ENCODE peak calls at places on chromosomes 12 and 14, in four cellular contexts. One of them, this sample, is unnamed.

GRCh38 chr12:120687570-120688289 is 781 bp downstream of the MLEC start:
- DNase-seq in fibroblast of the aortic adventitia: peak
- DNase-seq in mesothelial cell of epicardium: no peak
- DNase-seq in heart right ventricle: peak
- DNase-seq in this sample: no peak

GRCh38 chr12:44847888-44848770 is 28.0 kb downstream of the NELL2 start:
- DNase-seq in mesothelial cell of epicardium: no peak
- DNase-seq in heart right ventricle: no peak
- DNase-seq in fibroblast of the aortic adventitia: no peak
- DNase-seq in this sample: no peak

GRCh38 chr14:67343601-67344230 is 15.9 kb downstream of the ATP6V1D start:
- DNase-seq in fibroblast of the aortic adventitia: no peak
- DNase-seq in mesothelial cell of epicardium: no peak
- DNase-seq in heart right ventricle: no peak
- DNase-seq in this sample: no peak

GRCh38 chr12:53530920-53531319 is 23.6 kb upstream of the NPFF start:
- DNase-seq in mesothelial cell of epicardium: no peak
- DNase-seq in fibroblast of the aortic adventitia: peak
- DNase-seq in heart right ventricle: no peak
- DNase-seq in this sample: no peak

GRCh38 chr12:18382486-18382885 is 121.2 kb downstream of the PIK3C2G start:
- DNase-seq in mesothelial cell of epicardium: no peak
- DNase-seq in fibroblast of the aortic adventitia: peak
- DNase-seq in heart right ventricle: no peak
- DNase-seq in this sample: no peak

GRCh38 chr12:19397534-19397933 is 41.8 kb upstream of the AEBP2 start:
- DNase-seq in fibroblast of the aortic adventitia: peak
- DNase-seq in heart right ventricle: no peak
- DNase-seq in mesothelial cell of epicardium: no peak
- DNase-seq in this sample: no peak

GRCh38 chr12:6370994-6371754 is 4.2 kb downstream of the SCNN1A start:
- DNase-seq in fibroblast of the aortic adventitia: no peak
- DNase-seq in mesothelial cell of epicardium: no peak
- DNase-seq in heart right ventricle: no peak
- DNase-seq in this sample: no peak

GRCh38 chr12:66351301-66351700 is 49.0 kb downstream of the HELB start:
- DNase-seq in mesothelial cell of epicardium: no peak
- DNase-seq in heart right ventricle: no peak
- DNase-seq in fibroblast of the aortic adventitia: no peak
- DNase-seq in this sample: no peak

GRCh38 chr14:77260631-77261030 is 10.4 kb downstream of the NGB start:
- DNase-seq in fibroblast of the aortic adventitia: no peak
- DNase-seq in mesothelial cell of epicardium: no peak
- DNase-seq in heart right ventricle: no peak
- DNase-seq in this sample: no peak

GRCh38 chr12:116382456-116382902 is 105.0 kb upstream of the MED13L start:
- DNase-seq in mesothelial cell of epicardium: no peak
- DNase-seq in heart right ventricle: no peak
- DNase-seq in fibroblast of the aortic adventitia: peak
- DNase-seq in this sample: no peak

GRCh38 chr14:58656671-58657411 is 19.1 kb downstream of the DACT1 start:
- DNase-seq in fibroblast of the aortic adventitia: no peak
- DNase-seq in heart right ventricle: no peak
- DNase-seq in mesothelial cell of epicardium: no peak
- DNase-seq in this sample: no peak

GRCh38 chr14:24692382-24693352 is 58.7 kb upstream of the GZMB start:
- DNase-seq in mesothelial cell of epicardium: no peak
- DNase-seq in fibroblast of the aortic adventitia: no peak
- DNase-seq in heart right ventricle: no peak
- DNase-seq in this sample: no peak

GRCh38 chr12:130953783-130954543 is at the start of gene ADGRD1:
- DNase-seq in heart right ventricle: peak
- DNase-seq in mesothelial cell of epicardium: no peak
- DNase-seq in fibroblast of the aortic adventitia: peak
- DNase-seq in this sample: no peak

GRCh38 chr12:57046947-57047890 is 2.7 kb downstream of the MYO1A start:
- DNase-seq in mesothelial cell of epicardium: no peak
- DNase-seq in fibroblast of the aortic adventitia: no peak
- DNase-seq in heart right ventricle: no peak
- DNase-seq in this sample: no peak

GRCh38 chr12:104377507-104377812 is 73.9 kb downstream of the EID3 start:
- DNase-seq in mesothelial cell of epicardium: no peak
- DNase-seq in heart right ventricle: no peak
- DNase-seq in fibroblast of the aortic adventitia: no peak
- DNase-seq in this sample: no peak

GRCh38 chr14:51236314-51236713 is 3.7 kb upstream of the TMX1 start:
- DNase-seq in fibroblast of the aortic adventitia: peak
- DNase-seq in mesothelial cell of epicardium: no peak
- DNase-seq in heart right ventricle: no peak
- DNase-seq in this sample: no peak

GRCh38 chr14:51240804-51241380 is 845 bp downstream of the TMX1 start:
- DNase-seq in heart right ventricle: no peak
- DNase-seq in mesothelial cell of epicardium: no peak
- DNase-seq in fibroblast of the aortic adventitia: no peak
- DNase-seq in this sample: no peak

GRCh38 chr14:51242545-51243490 is 2.8 kb downstream of the TMX1 start:
- DNase-seq in heart right ventricle: no peak
- DNase-seq in fibroblast of the aortic adventitia: no peak
- DNase-seq in mesothelial cell of epicardium: no peak
- DNase-seq in this sample: no peak

GRCh38 chr14:51244591-51244990 is 4.5 kb downstream of the TMX1 start:
- DNase-seq in fibroblast of the aortic adventitia: no peak
- DNase-seq in mesothelial cell of epicardium: no peak
- DNase-seq in heart right ventricle: no peak
- DNase-seq in this sample: no peak

DNA sequence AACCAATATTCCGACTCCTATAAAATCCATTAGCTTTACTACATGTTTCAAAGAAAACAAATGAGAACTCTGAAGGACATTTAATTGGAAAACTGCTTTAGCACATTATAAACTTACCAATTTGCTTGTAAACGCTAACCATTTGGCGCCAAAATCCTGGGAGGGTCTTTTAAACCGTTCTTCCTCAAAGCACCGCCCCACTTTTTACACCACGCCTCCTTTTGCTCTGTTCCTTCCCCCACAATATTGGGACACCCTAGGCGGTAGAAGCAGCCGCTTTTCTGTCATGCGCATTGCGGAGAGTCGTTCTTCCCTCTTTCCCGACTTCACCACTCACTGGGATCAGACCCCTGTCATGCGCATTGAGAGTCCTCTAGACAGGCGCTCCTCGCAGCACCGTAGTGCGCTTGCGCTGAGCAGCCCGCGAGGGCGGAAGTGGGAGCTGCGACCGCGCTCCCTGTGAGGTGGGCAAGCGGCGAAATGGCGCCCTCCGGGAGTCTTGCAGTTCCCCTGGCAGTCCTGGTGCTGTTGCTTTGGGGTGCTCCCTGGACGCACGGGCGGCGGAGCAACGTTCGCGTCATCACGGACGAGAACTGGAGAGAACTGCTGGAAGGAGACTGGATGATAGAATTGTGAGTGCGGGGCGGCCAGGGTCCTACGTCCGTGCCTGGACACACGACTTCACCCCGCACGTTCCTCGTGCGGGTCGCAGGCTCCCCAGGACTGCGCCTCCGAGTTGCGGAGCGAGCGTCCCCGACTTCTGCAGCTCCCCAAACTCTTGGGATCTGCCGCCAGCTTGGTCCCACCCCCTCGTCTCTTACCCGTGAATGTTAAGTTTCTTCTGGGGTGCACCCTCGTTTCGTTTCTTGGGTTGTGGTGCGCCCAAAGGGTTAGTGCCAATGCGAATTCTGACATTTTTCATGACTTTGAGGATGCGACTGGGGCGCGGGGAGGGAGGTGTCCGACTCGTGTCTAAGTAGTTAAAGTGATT is at the start of gene TMX1:
- DNase-seq in mesothelial cell of epicardium: peak
- DNase-seq in heart right ventricle: peak
- DNase-seq in fibroblast of the aortic adventitia: peak
- DNase-seq in this sample: peak
- TF ChIP-seq CTCF in mesothelial cell of epicardium: no peak
- TF ChIP-seq CTCF in heart right ventricle: no peak
- TF ChIP-seq CTCF in fibroblast of the aortic adventitia: no peak
- TF ChIP-seq CTCF in this sample: no peak

GRCh38 chr12:123453165-123453564 is 4.8 kb upstream of the SNRNP35 start:
- DNase-seq in mesothelial cell of epicardium: no peak
- DNase-seq in heart right ventricle: no peak
- DNase-seq in fibroblast of the aortic adventitia: no peak
- DNase-seq in this sample: no peak

DNA sequence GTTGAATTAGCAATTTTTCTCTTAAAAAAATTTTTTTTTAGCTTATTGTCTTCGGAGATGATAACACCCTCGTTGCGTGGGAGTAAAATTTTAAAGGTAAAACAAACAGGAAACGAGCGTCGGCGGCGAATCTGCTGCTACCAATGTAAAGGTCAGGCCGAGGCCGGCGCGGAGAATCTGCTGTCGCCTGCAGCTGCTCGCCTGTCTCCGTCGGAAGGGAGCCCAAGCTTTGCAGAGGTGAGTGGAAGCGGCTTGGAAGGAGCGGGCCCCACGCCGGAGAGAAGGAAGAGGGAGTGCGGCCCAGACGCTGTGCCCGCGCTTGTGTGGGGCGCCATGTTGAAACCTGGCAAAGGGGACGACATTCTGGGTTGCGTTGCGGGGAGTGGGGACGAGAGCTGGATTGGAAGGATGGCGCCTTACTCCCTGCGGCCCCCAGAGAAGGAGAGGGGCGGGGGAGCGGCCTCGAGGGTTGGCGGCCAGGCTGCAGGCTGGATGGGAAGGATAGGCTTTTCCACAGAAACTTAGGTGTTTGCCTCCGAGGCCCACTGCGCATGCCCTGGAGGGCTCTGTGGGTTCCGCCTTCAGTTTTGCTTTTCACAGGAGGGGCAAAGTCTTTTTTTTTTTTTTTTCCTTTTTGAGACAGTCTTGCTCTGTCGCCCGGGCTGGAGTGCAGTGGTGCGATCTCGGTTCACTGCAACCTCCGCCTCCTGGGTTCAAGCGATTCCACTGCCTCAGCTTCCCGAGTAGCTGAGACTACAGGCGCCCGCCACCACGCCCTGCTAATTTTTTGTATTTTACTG is at the start of gene SNRNP35:
- DNase-seq in fibroblast of the aortic adventitia: peak
- DNase-seq in mesothelial cell of epicardium: peak
- DNase-seq in heart right ventricle: peak
- DNase-seq in this sample: peak
- TF ChIP-seq CTCF in fibroblast of the aortic adventitia: no peak
- TF ChIP-seq CTCF in mesothelial cell of epicardium: no peak
- TF ChIP-seq CTCF in heart right ventricle: no peak
- TF ChIP-seq CTCF in this sample: no peak

GRCh38 chr12:93125126-93125525 is 196.0 kb upstream of the EEA1 start:
- DNase-seq in mesothelial cell of epicardium: no peak
- DNase-seq in heart right ventricle: no peak
- DNase-seq in fibroblast of the aortic adventitia: peak
- DNase-seq in this sample: no peak
- TF ChIP-seq CTCF in mesothelial cell of epicardium: no peak
- TF ChIP-seq CTCF in heart right ventricle: no peak
- TF ChIP-seq CTCF in fibroblast of the aortic adventitia: no peak
- TF ChIP-seq CTCF in this sample: no peak

GRCh38 chr14:37591311-37591940 is 3.6 kb downstream of the FOXA1 start:
- DNase-seq in heart right ventricle: no peak
- DNase-seq in fibroblast of the aortic adventitia: no peak
- DNase-seq in mesothelial cell of epicardium: no peak
- DNase-seq in this sample: no peak
- TF ChIP-seq CTCF in heart right ventricle: no peak
- TF ChIP-seq CTCF in fibroblast of the aortic adventitia: no peak
- TF ChIP-seq CTCF in mesothelial cell of epicardium: no peak
- TF ChIP-seq CTCF in this sample: peak

GRCh38 chr14:33165926-33166289 is 227.2 kb downstream of the NPAS3 start:
- DNase-seq in fibroblast of the aortic adventitia: no peak
- DNase-seq in mesothelial cell of epicardium: no peak
- DNase-seq in heart right ventricle: no peak
- DNase-seq in this sample: no peak
- TF ChIP-seq CTCF in fibroblast of the aortic adventitia: no peak
- TF ChIP-seq CTCF in mesothelial cell of epicardium: no peak
- TF ChIP-seq CTCF in heart right ventricle: no peak
- TF ChIP-seq CTCF in this sample: no peak

GRCh38 chr14:30759172-30760125 is 114.9 kb upstream of the COCH start:
- DNase-seq in fibroblast of the aortic adventitia: no peak
- DNase-seq in mesothelial cell of epicardium: no peak
- DNase-seq in heart right ventricle: no peak
- DNase-seq in this sample: no peak

GRCh38 chr14:30753452-30753851 is 120.9 kb upstream of the COCH start:
- DNase-seq in fibroblast of the aortic adventitia: no peak
- DNase-seq in mesothelial cell of epicardium: no peak
- DNase-seq in heart right ventricle: no peak
- DNase-seq in this sample: no peak

GRCh38 chr14:30754778-30755177 is 119.6 kb upstream of the COCH start:
- DNase-seq in mesothelial cell of epicardium: no peak
- DNase-seq in fibroblast of the aortic adventitia: no peak
- DNase-seq in heart right ventricle: no peak
- DNase-seq in this sample: no peak

GRCh38 chr14:30757082-30757481 is 117.3 kb upstream of the COCH start:
- DNase-seq in fibroblast of the aortic adventitia: no peak
- DNase-seq in mesothelial cell of epicardium: no peak
- DNase-seq in heart right ventricle: no peak
- DNase-seq in this sample: no peak

GRCh38 chr14:30756594-30756993 is 117.8 kb upstream of the COCH start:
- DNase-seq in heart right ventricle: no peak
- DNase-seq in mesothelial cell of epicardium: no peak
- DNase-seq in fibroblast of the aortic adventitia: no peak
- DNase-seq in this sample: no peak
- TF ChIP-seq CTCF in heart right ventricle: no peak
- TF ChIP-seq CTCF in mesothelial cell of epicardium: no peak
- TF ChIP-seq CTCF in fibroblast of the aortic adventitia: no peak
- TF ChIP-seq CTCF in this sample: no peak

This sample was measured in neural crest cell.